ENCODE peak calls at places on chromosomes 13 and 19, in six cellular contexts. J is thoracic aorta; C is thyroid gland; U is H54; E is GM04504; T is activated T-helper 1 cell treated with anti-CD3 and anti-CD28 coated beads, Interleukin-12 subunit alpha, Interleukin-12 subunit beta, Interleukin-2, Interleukin-4 antibody, amounts not matched to agents 30 ng/mL and 10 ng/mL and 1 ng/mL, durations not matched to agents 14 hours and 24 hours and 36 hours. X is an unnamed sample.

GRCh38 chr13:20487927-20488326 is 37.7 kb downstream of the CRYL1 start:
- DNase-seq in J (no peak), C (peak), U (no peak), E (no peak), T (no peak), X (no peak)

GRCh38 chr19:45191324-45191845 is 12.8 kb downstream of the BLOC1S3 start:
- DNase-seq in T (no peak), C (no peak), E (no peak), U (no peak), J (no peak), X (no peak)

GRCh38 chr19:33440241-33440640 is 66.7 kb downstream of the CEBPG start:
- DNase-seq in J (no peak), T (no peak), C (no peak), E (no peak), U (no peak), X (no peak)

GRCh38 chr19:46745521-46746280 is at the start of gene FKRP:
- DNase-seq in U (no peak), C (no peak), E (no peak), T (peak), J (no peak), X (no peak)

GRCh38 chr19:48878219-48879024 is 6.2 kb downstream of the PPP1R15A start:
- DNase-seq in T (no peak), U (no peak), C (no peak), J (peak), E (no peak), X (no peak)

GRCh38 chr19:8569066-8569761 is 8.0 kb downstream of the MYO1F start:
- DNase-seq in T (peak), J (no peak), C (peak), U (peak), E (peak), X (peak)

GRCh38 chr13:48533207-48533499 is 273 bp upstream of the RCBTB2 start:
- DNase-seq in J (no peak), C (no peak), T (no peak), U (no peak), E (no peak), X (no peak)

GRCh38 chr19:39282021-39282420 is 13.8 kb downstream of the IFNL2 start:
- DNase-seq in U (no peak), T (no peak), C (no peak), E (no peak), J (no peak), X (no peak)

GRCh38 chr13:37647038-37647650 is 48.6 kb upstream of the POSTN start:
- DNase-seq in U (no peak), E (no peak), J (no peak), C (no peak), T (no peak), X (no peak)

GRCh38 chr13:34358811-34359513 is 541.0 kb downstream of the RFC3 start:
- DNase-seq in J (no peak), U (no peak), E (peak), C (no peak), T (no peak), X (no peak)

GRCh38 chr13:114130708-114131580 is 1.5 kb downstream of the RASA3 start:
- DNase-seq in C (peak), U (peak), E (peak), T (peak), J (peak), X (peak)

GRCh38 chr13:37134411-37135041 is 29.1 kb upstream of the CSNK1A1L start:
- DNase-seq in T (no peak), E (peak), U (no peak), J (no peak), C (no peak), X (no peak)

GRCh38 chr19:5038631-5039271 is 69.8 kb downstream of the KDM4B start:
- DNase-seq in J (no peak), E (no peak), C (no peak), U (no peak), T (no peak), X (no peak)

GRCh38 chr19:3450796-3451411 is 29.4 kb downstream of the SMIM24 start:
- DNase-seq in U (peak), J (peak), E (peak), C (no peak), T (no peak), X (no peak)

GRCh38 chr13:50693755-50694154 is 149.7 kb downstream of the DLEU7 start:
- DNase-seq in U (no peak), J (no peak), E (no peak), T (no peak), C (peak), X (no peak)

GRCh38 chr13:105665284-105665683 is 870.2 kb downstream of the EFNB2 start:
- DNase-seq in C (no peak), E (peak), U (peak), T (no peak), J (no peak), X (no peak)

GRCh38 chr19:4897146-4897545 is 5.5 kb downstream of the ARRDC5 start:
- DNase-seq in U (no peak), T (no peak), C (no peak), E (no peak), J (no peak), X (no peak)

GRCh38 chr19:4889034-4889825 is 13.5 kb downstream of the ARRDC5 start:
- DNase-seq in J (no peak), T (no peak), E (no peak), U (peak), C (no peak), X (no peak)

GRCh38 chr19:5642204-5642603 is 19.3 kb downstream of the SAFB start:
- DNase-seq in E (no peak), C (no peak), T (no peak), U (no peak), J (no peak), X (no peak)

GRCh38 chr19:39828015-39828633 is 5.8 kb downstream of the DYRK1B start:
- DNase-seq in E (no peak), T (no peak), U (no peak), J (no peak), C (no peak), X (no peak)

GRCh38 chr13:112260108-112261055 is 115.8 kb upstream of the SPACA7 start:
- DNase-seq in E (no peak), U (no peak), C (no peak), T (no peak), J (no peak), X (no peak)

GRCh38 chr13:80132741-80133601 is 208.0 kb downstream of the SPRY2 start:
- DNase-seq in C (peak), T (no peak), J (peak), E (no peak), U (peak), X (no peak)

GRCh38 chr13:98507060-98507797 is 69.7 kb downstream of the STK24 start:
- DNase-seq in T (no peak), C (peak), U (no peak), J (no peak), E (no peak), X (no peak)

GRCh38 chr13:75749407-75749806 is 113.3 kb downstream of the LMO7 start:
- DNase-seq in J (peak), U (peak), C (peak), E (no peak), T (no peak), X (no peak)

X was measured in activated T-helper 2 cell treated with anti-CD3 and anti-CD28 coated beads, Interferon-gamma antibody, Interleukin-2, Interleukin-4, amounts not matched to agents 10 μg/mL and 5 μg/mL and 100 μg/mL, durations not matched to agents 14 hours and 24 hours and 36 hours.